ENCODE peak calls at places on chromosome 18, in four cellular contexts. D, H, X and U are unnamed samples.
A peak's percentile ranks its signal among the peaks of the same experiment; 100 is the strongest.

GRCh38 chr18:77131652-77132368 is 773 bp downstream of the MBP start:
- DNase-seq in H (no peak), X (no peak), D (no peak), U (peak; percentile 65)

GRCh38 chr18:76256897-76257500 is 238.0 kb downstream of the ZNF516 start:
- DNase-seq in D (peak; percentile 30), X (peak; percentile 33), H (no peak), U (peak; percentile 53)

GRCh38 chr18:61833978-61834377 is 58.8 kb downstream of the RNF152 start:
- DNase-seq in H (no peak), D (peak; percentile 14), X (peak; percentile 28), U (no peak)

GRCh38 chr18:32257073-32257780 is 67.4 kb downstream of the MEP1B start:
- DNase-seq in D (no peak), H (no peak), X (no peak), U (no peak)

GRCh38 chr18:77263471-77263774 is 13.8 kb downstream of the GALR1 start:
- DNase-seq in H (no peak), D (no peak), X (no peak), U (no peak)

GRCh38 chr18:24180048-24180447 is 41.2 kb downstream of the CABYR start:
- DNase-seq in D (no peak), H (no peak), X (no peak), U (no peak)

GRCh38 chr18:70459731-70460130 is 170.9 kb downstream of the SOCS6 start:
- DNase-seq in H (no peak), X (no peak), D (no peak), U (no peak)

GRCh38 chr18:33914399-33914798 is 310.3 kb downstream of the NOL4 start:
- DNase-seq in X (no peak), D (no peak), H (no peak), U (no peak)

GRCh38 chr18:21735452-21736015 is 5.1 kb upstream of the MIB1 start:
- DNase-seq in X (no peak), H (no peak), D (no peak), U (peak; percentile 45)

GRCh38 chr18:44130365-44130942 is 550.2 kb upstream of the SETBP1 start:
- DNase-seq in X (no peak), H (no peak), D (no peak), U (peak; percentile 45)

GRCh38 chr18:74546751-74547530 is 12.6 kb downstream of the CNDP1 start:
- DNase-seq in D (peak; percentile 25), H (no peak), X (no peak), U (no peak)

GRCh38 chr18:35030234-35030989 is 10.8 kb upstream of the MAPRE2 start:
- DNase-seq in X (no peak), H (no peak), D (no peak), U (no peak)

GRCh38 chr18:43917487-43917886 is 640.2 kb upstream of the SYT4 start:
- DNase-seq in H (no peak), D (no peak), X (no peak), U (no peak)

GRCh38 chr18:41624461-41624860 is 330.6 kb upstream of the PIK3C3 start:
- DNase-seq in X (no peak), D (no peak), H (no peak), U (no peak)

GRCh38 chr18:74796928-74797576 is 199.4 kb downstream of the ZNF407 start:
- DNase-seq in D (no peak), H (no peak), X (peak; percentile 31), U (no peak)

GRCh38 chr18:78221496-78221895 is 758.1 kb upstream of the SALL3 start:
- DNase-seq in D (no peak), H (no peak), X (no peak), U (no peak)

GRCh38 chr18:52992041-52992440 is 652.0 kb downstream of the DCC start:
- DNase-seq in X (no peak), D (no peak), H (no peak), U (no peak)

GRCh38 chr18:5503740-5504139 is 40.1 kb downstream of the EPB41L3 start:
- DNase-seq in H (no peak), X (no peak), D (no peak), U (no peak)

GRCh38 chr18:36179562-36180334 is 7.5 kb upstream of the MOCOS start:
- DNase-seq in X (no peak), H (no peak), D (peak; percentile 37), U (no peak)

GRCh38 chr18:53698907-53699306 is 525.6 kb downstream of the MBD2 start:
- DNase-seq in H (no peak), D (no peak), X (peak; percentile 5), U (peak; percentile 41)

GRCh38 chr18:70423120-70423519 is 134.3 kb downstream of the SOCS6 start:
- DNase-seq in D (no peak), H (no peak), X (no peak), U (no peak)

GRCh38 chr18:35938562-35938961 is 33.9 kb upstream of the RMP24 start:
- DNase-seq in H (no peak), D (no peak), X (no peak), U (no peak)

GRCh38 chr18:30908381-30908780 is 134.2 kb downstream of the DSC3 start:
- DNase-seq in X (no peak), D (no peak), H (no peak), U (no peak)

GRCh38 chr18:43830905-43831304 is 553.6 kb upstream of the SYT4 start:
- DNase-seq in D (no peak), X (no peak), H (no peak), U (no peak)

GRCh38 chr18:35074581-35074980 is 33.4 kb downstream of the MAPRE2 start:
- DNase-seq in X (no peak), D (no peak), H (no peak), U (no peak)

GRCh38 chr18:55024568-55024967 is 65.3 kb upstream of the CCDC68 start:
- DNase-seq in H (no peak), X (no peak), D (no peak), U (no peak)

GRCh38 chr18:75223687-75224347 is 13.2 kb downstream of the TSHZ1 start:
- DNase-seq in X (no peak), H (no peak), D (no peak), U (peak; percentile 53)

GRCh38 chr18:74303936-74304335 is 11.7 kb upstream of the C18orf63 start:
- DNase-seq in D (no peak), H (no peak), X (no peak), U (no peak)

GRCh38 chr18:2179498-2180183 is 391.7 kb downstream of the METTL4 start:
- DNase-seq in D (no peak), X (no peak), H (no peak), U (no peak)

GRCh38 chr18:7017013-7017412 is 100.6 kb downstream of the LAMA1 start:
- DNase-seq in X (no peak), D (no peak), H (no peak), U (no peak)

GRCh38 chr18:7020995-7021777 is 96.4 kb downstream of the LAMA1 start:
- DNase-seq in D (no peak), H (no peak), X (no peak), U (no peak)

GRCh38 chr18:7025194-7025593 is 92.4 kb downstream of the LAMA1 start:
- DNase-seq in H (peak; percentile 66), X (no peak), D (no peak), U (no peak)

GRCh38 chr18:7023581-7023980 is 94.0 kb downstream of the LAMA1 start:
- DNase-seq in D (no peak), X (no peak), H (peak; percentile 69), U (no peak)

GRCh38 chr18:7021994-7022840 is 95.4 kb downstream of the LAMA1 start:
- DNase-seq in D (peak; percentile 37), X (no peak), H (no peak), U (no peak)
- TF ChIP-seq CTCF in D (peak; percentile 52), X (peak; percentile 10), H (peak; percentile 51), U (peak; percentile 35)

DNA sequence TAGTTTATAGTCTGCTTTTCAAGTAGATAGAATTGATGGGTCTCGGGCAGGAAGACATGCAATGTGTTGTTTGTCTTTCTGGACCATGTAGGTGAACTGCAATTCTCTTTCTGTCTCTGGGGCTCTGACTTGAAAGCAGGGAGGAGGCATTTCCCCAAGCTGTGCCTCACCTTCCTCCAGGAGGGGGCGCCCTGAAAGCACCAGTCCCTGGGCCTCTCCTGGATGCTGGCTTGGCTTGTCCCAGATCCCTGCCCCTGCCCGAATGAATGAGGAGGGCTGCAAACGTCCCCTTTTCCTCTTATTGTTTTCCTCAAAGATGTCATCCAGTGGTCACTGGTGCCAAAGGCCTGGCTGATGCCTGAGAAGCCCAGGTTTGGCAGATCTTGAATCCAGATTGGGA is 270.6 kb downstream of the CELF4 start:
- DNase-seq in D (no peak), X (no peak), H (no peak), U (peak; percentile 69)
- TF ChIP-seq CTCF in D (peak; percentile 85), X (peak; percentile 45), H (peak; percentile 43), U (peak; percentile 53)

GRCh38 chr18:79365701-79366100 is 30.0 kb upstream of the NFATC1 start:
- DNase-seq in H (peak; percentile 53), D (no peak), X (no peak), U (no peak)

GRCh38 chr18:79361766-79362522 is 33.8 kb upstream of the NFATC1 start:
- DNase-seq in H (no peak), X (peak; percentile 21), D (no peak), U (no peak)

GRCh38 chr18:79355433-79356335 is 40.0 kb upstream of the NFATC1 start:
- DNase-seq in H (no peak), D (no peak), X (no peak), U (no peak)

GRCh38 chr18:79356435-79356834 is 39.3 kb upstream of the NFATC1 start:
- DNase-seq in H (no peak), D (no peak), X (no peak), U (no peak)

GRCh38 chr18:79360933-79361332 is 34.8 kb upstream of the NFATC1 start:
- DNase-seq in D (no peak), H (no peak), X (no peak), U (no peak)
- TF ChIP-seq CTCF in D (no peak), H (no peak), X (no peak), U (no peak)

GRCh38 chr18:48672671-48673340 is 134.0 kb downstream of the CTIF start:
- DNase-seq in D (no peak), X (no peak), H (no peak), U (no peak)
- TF ChIP-seq CTCF in D (no peak), X (no peak), H (no peak), U (no peak)

GRCh38 chr18:6929370-6930102 is 188.1 kb downstream of the LAMA1 start:
- DNase-seq in H (no peak), D (no peak), X (no peak), U (no peak)
- TF ChIP-seq CTCF in H (no peak), D (no peak), X (no peak), U (no peak)

GRCh38 chr18:26656401-26656943 is 108.1 kb upstream of the KCTD1 start:
- DNase-seq in D (no peak), H (no peak), X (no peak), U (no peak)

GRCh38 chr18:26654173-26655009 is 106.0 kb upstream of the KCTD1 start:
- DNase-seq in H (no peak), X (no peak), D (no peak), U (no peak)

GRCh38 chr18:26656944-26657536 is 108.7 kb upstream of the KCTD1 start:
- DNase-seq in X (no peak), H (peak; percentile 89), D (no peak), U (peak; percentile 79)

GRCh38 chr18:26655010-26655613 is 106.8 kb upstream of the KCTD1 start:
- DNase-seq in H (no peak), X (no peak), D (no peak), U (no peak)

GRCh38 chr18:26655614-26656400 is 107.5 kb upstream of the KCTD1 start:
- DNase-seq in X (no peak), D (no peak), H (no peak), U (peak; percentile 68)
- TF ChIP-seq CTCF in X (no peak), D (no peak), H (peak; percentile 33), U (no peak)